ENCODE peak calls at places on chromosomes 5 and 9, in five cellular contexts. Z is aorta; K is PC-9; B is CD4-positive, alpha-beta memory T cell; P is right lobe of liver. E is an unnamed sample. For H3K9me3, the result is how much of the 10 kb centered on the place peaks cover.

GRCh38 chr9:14314424-14314928 is 535 bp upstream of the NFIB start:
- DNase-seq in Z (peak), K (peak), B (no peak), P (peak), E (no peak)

GRCh38 chr9:73243078-73243477 is 91.4 kb downstream of the ANXA1 start:
- DNase-seq in Z (no peak), K (no peak), B (no peak), P (no peak), E (no peak)

GRCh38 chr9:105244996-105245719 is 707 bp downstream of the SLC44A1 start:
- DNase-seq in Z (peak), K (peak), B (peak), P (peak), E (no peak)

GRCh38 chr9:122498883-122499288 is 11.7 kb upstream of the OR1J2 start:
- DNase-seq in Z (no peak), K (peak), B (no peak), P (no peak), E (peak)

GRCh38 chr9:278651-279050 is 64.0 kb downstream of the DOCK8 start:
- DNase-seq in Z (no peak), K (no peak), B (peak), P (no peak), E (no peak)

GRCh38 chr5:95273956-95274520 is 10.9 kb downstream of the MCTP1 start:
- DNase-seq in Z (no peak), K (no peak), B (no peak), P (no peak), E (no peak)

GRCh38 chr9:16809912-16810610 is 60.4 kb downstream of the BNC2 start:
- DNase-seq in Z (no peak), K (peak), B (no peak), P (no peak), E (no peak)

GRCh38 chr5:107937198-107937597 is 266.5 kb upstream of the EFNA5 start:
- DNase-seq in Z (no peak), K (no peak), B (no peak), P (no peak), E (no peak)

GRCh38 chr9:71741841-71742648 is 26.3 kb downstream of the CEMIP2 start:
- DNase-seq in Z (no peak), K (no peak), B (no peak), P (no peak), E (peak)

GRCh38 chr5:131379723-131380122 is 115.9 kb downstream of the CDC42SE2 start:
- DNase-seq in Z (no peak), K (no peak), B (peak), P (no peak), E (no peak)
- H3K27ac ChIP-seq in Z (no peak), K (no peak), B (peak), P (peak), E (no peak)

DNA sequence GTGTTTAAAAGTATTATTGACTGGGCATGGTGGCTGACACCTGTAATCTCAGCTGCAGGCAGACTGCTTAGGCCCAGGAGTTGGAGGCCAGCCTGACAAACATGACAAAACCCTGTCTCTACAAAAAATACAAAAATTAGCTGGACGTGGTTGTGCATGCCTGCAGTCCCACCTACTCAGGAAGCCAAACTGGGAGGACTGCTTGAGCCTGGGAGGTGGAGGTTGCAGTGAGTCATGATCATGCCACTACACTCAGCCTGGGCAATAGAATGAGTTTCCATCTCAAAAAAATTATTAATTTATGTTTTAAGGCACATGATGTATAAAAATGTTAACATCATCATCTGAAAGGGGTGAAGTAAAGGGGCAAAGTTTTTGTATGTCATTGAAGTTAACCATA is 49.7 kb upstream of the FNIP1 start:
- DNase-seq in Z (no peak), K (no peak), B (no peak), P (no peak), E (no peak)
- H3K9me3 ChIP-seq in Z (under half), K (under half), B (under half), P (under half), E (under half)

DNA sequence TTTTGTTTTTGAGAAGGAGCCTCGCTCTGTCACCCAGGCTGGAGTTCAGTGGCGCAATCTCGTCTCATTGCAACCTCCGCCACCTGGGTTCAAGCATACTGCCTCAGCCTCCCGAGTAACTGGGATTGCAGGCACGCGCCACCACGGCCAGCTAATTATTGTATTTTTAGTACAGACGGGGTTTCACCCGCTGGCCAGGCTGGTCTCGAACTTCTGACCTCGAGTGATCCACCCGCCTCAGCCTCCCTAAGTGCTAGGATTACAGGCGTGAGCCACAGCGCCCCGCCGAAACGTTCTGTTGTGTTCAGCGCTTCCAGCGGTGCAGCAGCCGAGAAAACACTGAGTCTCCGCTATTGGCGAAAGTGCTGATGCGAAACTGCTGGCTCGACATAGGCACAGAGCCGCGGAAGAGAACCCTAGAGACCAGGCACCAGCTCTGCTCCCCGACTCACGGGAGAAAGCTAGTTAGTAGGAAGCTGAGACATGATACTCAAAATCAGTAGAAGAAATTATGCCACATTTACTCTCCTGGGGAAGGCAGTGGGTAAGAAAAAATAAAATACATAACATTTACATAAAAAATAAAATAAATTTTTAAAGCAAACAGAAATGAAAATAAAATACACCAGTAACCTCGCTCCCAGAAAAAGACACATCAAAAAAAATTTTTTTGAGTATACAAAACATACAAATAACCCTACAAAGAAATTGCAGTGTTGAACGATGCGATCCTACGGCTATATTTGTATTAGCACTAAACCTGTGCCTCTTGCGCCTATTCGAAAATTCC is 31.6 kb downstream of the ANXA2R start:
- DNase-seq in Z (peak), K (peak), B (peak), P (peak), E (peak)
- H3K27ac ChIP-seq in Z (no peak), K (peak), B (peak), P (peak), E (peak)

GRCh38 chr5:141366016-141366896 is 2.3 kb downstream of the PCDHGA5 start:
- DNase-seq in Z (no peak), K (no peak), B (no peak), P (no peak), E (no peak)

GRCh38 chr5:141374627-141375026 is 936 bp downstream of the PCDHGA6 start:
- DNase-seq in Z (no peak), K (no peak), B (no peak), P (no peak), E (no peak)

GRCh38 chr5:141373673-141374317 is at the start of gene PCDHGA6:
- DNase-seq in Z (no peak), K (no peak), B (no peak), P (no peak), E (no peak)

GRCh38 chr5:141371572-141372475 is 1.8 kb downstream of the PCDHGB3 start:
- DNase-seq in Z (no peak), K (no peak), B (no peak), P (no peak), E (no peak)

GRCh38 chr5:141369994-141370848 is at the start of gene PCDHGB3:
- DNase-seq in Z (no peak), K (peak), B (no peak), P (no peak), E (no peak)
- H3K9me3 ChIP-seq in Z (under half), K (under half), B (under half), P (under half), E (half or more)

DNA sequence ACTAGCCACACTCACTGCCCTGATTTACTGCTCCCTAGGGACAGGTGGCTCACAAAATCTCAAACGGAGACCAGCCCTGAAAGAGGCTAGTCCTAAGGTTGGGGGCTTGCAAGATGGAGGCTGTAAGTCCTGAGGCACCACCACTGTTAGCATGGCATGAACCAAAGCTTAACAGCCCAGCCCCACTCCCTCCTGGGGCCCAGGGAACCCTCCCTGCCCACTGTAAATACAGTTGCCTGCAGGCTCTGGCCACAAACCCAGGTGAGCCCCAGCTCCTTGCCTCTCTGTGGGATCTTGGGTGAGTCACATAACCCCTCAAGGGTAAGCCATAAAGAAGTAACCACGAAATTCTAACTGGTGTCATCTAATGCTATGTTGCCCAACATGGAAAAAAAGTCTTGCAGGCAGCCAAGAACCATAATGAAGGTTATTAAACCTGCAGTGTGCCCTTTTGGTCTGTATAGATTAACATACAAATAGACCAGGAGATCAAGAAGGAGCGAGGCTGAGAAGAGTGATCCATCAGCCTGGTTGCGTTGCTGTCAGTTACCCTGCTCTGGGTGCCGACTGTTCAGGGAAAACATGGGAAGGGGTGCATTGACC is 1.7 kb upstream of the POMT1 start:
- DNase-seq in Z (no peak), K (peak), B (peak), P (no peak), E (peak)
- H3K27ac ChIP-seq in Z (no peak), K (no peak), B (peak), P (no peak), E (peak)

GRCh38 chr5:150931368-150931965 is 26.7 kb upstream of the ZNF300 start:
- DNase-seq in Z (no peak), K (no peak), B (no peak), P (no peak), E (no peak)
- H3K9me3 ChIP-seq in Z (under half), K (half or more), B (under half), P (half or more), E (under half)